ENCODE peak calls at places on chromosomes 5 and 9, in eight cellular contexts. P is neural crest cell; O is fibroblast of mammary gland; S is ovary; M is Panc1; Q is mesothelial cell of epicardium; N is stimulated activated CD4-positive, alpha-beta T cell treated with anti-CD3 and anti-CD28 coated beads, TNF-alpha, amount 100 ng/mL, for 1 hour; X is activated CD4-positive, alpha-beta T cell treated with anti-CD3 and anti-CD28 coated beads, Interleukin-2, amount 50 U/mL, for 48 hours. G is an unnamed sample.

GRCh38 chr5:147708708-147709107 is 73.8 kb downstream of the JAKMIP2 start:
- DNase-seq in O (no peak), X (no peak), Q (no peak), P (no peak), N (no peak), S (no peak), M (no peak), G (no peak)

GRCh38 chr9:4937436-4937835 is 47.6 kb upstream of the JAK2 start:
- DNase-seq in M (no peak), Q (no peak), P (no peak), X (peak; percentile 14), O (no peak), N (no peak), S (no peak), G (no peak)

GRCh38 chr5:160390787-160391696 is 8.8 kb downstream of the FAM200C start:
- DNase-seq in X (no peak), P (no peak), M (no peak), Q (no peak), N (no peak), S (no peak), O (peak; percentile 34), G (no peak)

GRCh38 chr5:1507457-1507856 is 16.3 kb downstream of the LPCAT1 start:
- DNase-seq in S (no peak), M (no peak), Q (no peak), P (no peak), O (no peak), X (no peak), N (no peak), G (peak; percentile 34)

GRCh38 chr9:108486791-108487190 is 369.0 kb downstream of the ACTL7B start:
- DNase-seq in X (no peak), M (no peak), S (no peak), N (no peak), O (peak; percentile 55), Q (no peak), P (no peak), G (no peak)

GRCh38 chr5:68420476-68421344 is 205.2 kb downstream of the PIK3R1 start:
- DNase-seq in M (no peak), N (no peak), P (no peak), O (no peak), S (peak; percentile 29), Q (no peak), X (no peak), G (peak; percentile 78)

GRCh38 chr9:100437860-100438805 is 11.2 kb downstream of the MSANTD3 start:
- DNase-seq in N (peak; percentile 30), S (peak; percentile 82), O (peak; percentile 84), Q (peak; percentile 74), M (no peak), X (peak; percentile 79), P (peak; percentile 79), G (peak; percentile 43)

GRCh38 chr5:177333420-177334154 is 17.9 kb downstream of the LMAN2 start:
- DNase-seq in P (no peak), S (no peak), M (no peak), O (no peak), N (no peak), X (no peak), Q (no peak), G (no peak)

GRCh38 chr5:61245486-61245885 is 83.2 kb upstream of the SMIM15 start:
- DNase-seq in M (no peak), Q (no peak), N (no peak), S (no peak), P (no peak), X (no peak), O (peak; percentile 39), G (no peak)

GRCh38 chr5:42951847-42952411 is 88.2 kb downstream of the ANXA2R start:
- DNase-seq in O (peak; percentile 35), N (no peak), M (no peak), X (peak; percentile 67), Q (no peak), S (peak; percentile 38), P (no peak), G (peak; percentile 48)

GRCh38 chr5:150118561-150119229 is 32.3 kb upstream of the CSF1R start:
- DNase-seq in O (no peak), P (no peak), Q (peak; percentile 27), N (no peak), X (no peak), M (no peak), S (no peak), G (no peak)

GRCh38 chr5:9888517-9888916 is 258.4 kb upstream of the TAS2R1 start:
- DNase-seq in X (no peak), Q (no peak), S (no peak), P (no peak), O (peak; percentile 69), N (no peak), M (no peak), G (no peak)

GRCh38 chr9:98809311-98810105 is 2.0 kb downstream of the GALNT12 start:
- DNase-seq in P (no peak), M (no peak), X (no peak), O (no peak), S (no peak), Q (no peak), N (no peak), G (no peak)

GRCh38 chr5:32144637-32145207 is 29.4 kb downstream of the GOLPH3 start:
- DNase-seq in X (no peak), P (no peak), M (no peak), S (no peak), Q (no peak), O (no peak), N (no peak), G (peak; percentile 49)

GRCh38 chr9:81605154-81605670 is 84.1 kb downstream of the TLE1 start:
- DNase-seq in X (no peak), Q (no peak), O (no peak), M (no peak), N (no peak), S (no peak), P (no peak), G (no peak)

GRCh38 chr9:77793909-77794308 is 145.8 kb upstream of the GNA14 start:
- DNase-seq in Q (no peak), X (no peak), P (no peak), N (no peak), S (no peak), O (peak; percentile 73), M (peak; percentile 17), G (no peak)

GRCh38 chr5:151771259-151772028 is at the start of gene G3BP1:
- DNase-seq in S (peak; percentile 100), P (peak; percentile 99), M (peak; percentile 100), N (peak; percentile 98), X (peak; percentile 99), O (peak; percentile 100), Q (peak; percentile 98), G (peak; percentile 100)

GRCh38 chr9:111298831-111299603 is 31.0 kb downstream of the OR2K2 start:
- DNase-seq in M (peak; percentile 35), S (peak; percentile 19), X (no peak), N (no peak), P (no peak), Q (no peak), O (peak; percentile 86), G (peak; percentile 67)

GRCh38 chr9:126507318-126508109 is 106.2 kb upstream of the LMX1B start:
- DNase-seq in O (no peak), X (no peak), S (no peak), M (no peak), N (no peak), P (no peak), Q (no peak), G (no peak)

GRCh38 chr9:127187231-127187956 is 65.0 kb upstream of the ANGPTL2 start:
- DNase-seq in O (peak; percentile 99), M (no peak), X (no peak), P (no peak), N (no peak), Q (no peak), S (peak; percentile 91), G (peak; percentile 54)

GRCh38 chr9:121278535-121279169 is 10.7 kb downstream of the GSN start:
- DNase-seq in O (peak; percentile 99), Q (no peak), N (no peak), P (peak; percentile 48), X (peak; percentile 57), S (peak; percentile 79), M (no peak), G (peak; percentile 68)

GRCh38 chr9:133238851-133239532 is 29.9 kb upstream of the OBP2B start:
- DNase-seq in S (peak; percentile 81), X (peak; percentile 78), P (peak; percentile 61), N (peak; percentile 11), Q (peak; percentile 72), O (peak; percentile 53), M (peak; percentile 35), G (peak; percentile 78)

GRCh38 chr9:115002371-115003120 is 72.2 kb upstream of the TNFSF8 start:
- DNase-seq in Q (no peak), N (no peak), O (peak; percentile 8), X (peak; percentile 34), S (no peak), M (no peak), P (no peak), G (no peak)

GRCh38 chr9:36140086-36141084 is 3.9 kb downstream of the GLIPR2 start:
- DNase-seq in N (no peak), X (peak; percentile 57), M (no peak), P (no peak), S (peak; percentile 7), Q (no peak), O (no peak), G (no peak)

GRCh38 chr9:96818535-96818934 is 35.8 kb downstream of the ZNF782 start:
- DNase-seq in Q (no peak), S (no peak), N (no peak), X (no peak), O (no peak), M (no peak), P (no peak), G (no peak)

G was measured in left ventricle myocardium superior.